ENCODE peak calls at places on chromosome 22, in nine cellular contexts. Q is HEK293T; V is activated CD4-positive, alpha-beta T cell treated with anti-CD3 and anti-CD28 coated beads for 36 hours; O is T-helper 9 cell; Y is brain microvascular endothelial cell; I is activated naive CD4-positive, alpha-beta T cell treated with anti-CD3 and anti-CD28 coated beads, Interleukin-2, amount 50 U/mL, for 72 hours; T is HT1080; S is A549; M is effector CD8-positive, alpha-beta T cell. B is an unnamed sample.

GRCh38 chr22:42376721-42377177 is 55.5 kb downstream of the NFAM1 start:
- DNase-seq in Q (peak), V (no peak), O (no peak), Y (no peak), I (no peak), T (no peak), S (no peak), M (no peak), B (no peak)

GRCh38 chr22:46972901-46973831 is 210.7 kb downstream of the TBC1D22A start:
- DNase-seq in Q (no peak), V (no peak), O (no peak), Y (no peak), I (no peak), T (no peak), S (no peak), M (no peak), B (no peak)

GRCh38 chr22:49968831-49969661 is 8.5 kb downstream of the PIM3 start:
- DNase-seq in Q (no peak), V (no peak), O (no peak), Y (no peak), I (peak), T (no peak), S (no peak), M (no peak), B (no peak)

GRCh38 chr22:25484916-25485315 is 79.6 kb upstream of the GRK3 start:
- DNase-seq in Q (no peak), V (no peak), O (no peak), Y (no peak), I (no peak), T (no peak), S (no peak), M (no peak), B (no peak)

GRCh38 chr22:21443735-21444421 is 23.3 kb upstream of the TMEM191C start:
- DNase-seq in Q (no peak), V (no peak), O (no peak), Y (no peak), I (peak), T (no peak), S (no peak), M (no peak), B (no peak)

GRCh38 chr22:25448435-25449051 is 115.9 kb upstream of the GRK3 start:
- DNase-seq in Q (peak), V (peak), O (peak), Y (peak), I (no peak), T (no peak), S (peak), M (no peak), B (no peak)

GRCh38 chr22:48167238-48167637 is 1404.8 kb downstream of the TBC1D22A start:
- DNase-seq in Q (no peak), V (no peak), O (no peak), Y (no peak), I (no peak), T (no peak), S (no peak), M (no peak), B (no peak)

GRCh38 chr22:19984201-19984753 is 32.3 kb downstream of the ARVCF start:
- DNase-seq in Q (peak), V (peak), O (no peak), Y (peak), I (no peak), T (peak), S (peak), M (no peak), B (no peak)

GRCh38 chr22:43796567-43796966 is 15.5 kb downstream of the EFCAB6 start:
- DNase-seq in Q (peak), V (no peak), O (no peak), Y (peak), I (no peak), T (no peak), S (no peak), M (no peak), B (no peak)

GRCh38 chr22:38272373-38273134 is at the start of gene TMEM184B:
- DNase-seq in Q (peak), V (peak), O (peak), Y (no peak), I (peak), T (peak), S (peak), M (peak), B (peak)

GRCh38 chr22:40436460-40437431 is 66.4 kb downstream of the SGSM3 start:
- DNase-seq in Q (peak), V (peak), O (no peak), Y (peak), I (no peak), T (peak), S (peak), M (no peak), B (no peak)

GRCh38 chr22:37179126-37179470 is 8.9 kb downstream of the C1QTNF6 start:
- DNase-seq in Q (no peak), V (no peak), O (no peak), Y (no peak), I (no peak), T (no peak), S (no peak), M (no peak), B (no peak)

GRCh38 chr22:39364646-39365405 is 15.0 kb downstream of the SYNGR1 start:
- DNase-seq in Q (no peak), V (no peak), O (no peak), Y (no peak), I (no peak), T (no peak), S (no peak), M (no peak), B (no peak)

GRCh38 chr22:50674127-50674493 is 1.5 kb downstream of the SHANK3 start:
- DNase-seq in Q (peak), V (no peak), O (no peak), Y (no peak), I (no peak), T (no peak), S (no peak), M (no peak), B (no peak)

GRCh38 chr22:37267661-37268413 is 14.5 kb upstream of the CYTH4 start:
- DNase-seq in Q (no peak), V (no peak), O (no peak), Y (no peak), I (no peak), T (no peak), S (no peak), M (no peak), B (no peak)

GRCh38 chr22:48301421-48301820 is 1526.3 kb downstream of the BRD1 start:
- DNase-seq in Q (no peak), V (no peak), O (no peak), Y (no peak), I (no peak), T (no peak), S (no peak), M (no peak), B (no peak)

GRCh38 chr22:27474711-27475547 is 326.6 kb downstream of the MN1 start:
- DNase-seq in Q (no peak), V (no peak), O (no peak), Y (peak), I (no peak), T (peak), S (peak), M (no peak), B (no peak)

GRCh38 chr22:17808688-17809403 is 34.6 kb upstream of the BID start:
- DNase-seq in Q (no peak), V (no peak), O (no peak), Y (peak), I (no peak), T (no peak), S (no peak), M (no peak), B (no peak)

GRCh38 chr22:45865561-45866397 is 111.2 kb downstream of the WNT7B start:
- DNase-seq in Q (no peak), V (no peak), O (no peak), Y (no peak), I (no peak), T (no peak), S (no peak), M (no peak), B (no peak)

GRCh38 chr22:49208768-49209252 is 618.9 kb downstream of the BRD1 start:
- DNase-seq in Q (no peak), V (peak), O (no peak), Y (no peak), I (no peak), T (no peak), S (no peak), M (no peak), B (no peak)

GRCh38 chr22:37020192-37020479 is 594 bp downstream of the MPST start:
- DNase-seq in Q (peak), V (no peak), O (no peak), Y (peak), I (no peak), T (peak), S (no peak), M (no peak), B (no peak)